ENCODE peak calls at places on chromosomes 16 and 17, in four cellular contexts. One of them, this sample, is unnamed.

GRCh38 chr16:78665373-78665772 is 565.9 kb downstream of the WWOX start:
- DNase-seq in naive B cell: no peak
- DNase-seq in T-helper 1 cell: no peak
- DNase-seq in stimulated activated CD8-positive, alpha-beta memory T cell treated with anti-CD3 and anti-CD28 coated beads, Interleukin-7, amount 100 ng/mL, for 1 hour: no peak
- DNase-seq in this sample: no peak

GRCh38 chr17:214881-215331 is 33.5 kb upstream of the DOC2B start:
- DNase-seq in T-helper 1 cell: no peak
- DNase-seq in stimulated activated CD8-positive, alpha-beta memory T cell treated with anti-CD3 and anti-CD28 coated beads, Interleukin-7, amount 100 ng/mL, for 1 hour: no peak
- DNase-seq in naive B cell: no peak
- DNase-seq in this sample: no peak

GRCh38 chr16:87068751-87069150 is 248.4 kb downstream of the C16orf95 start:
- DNase-seq in naive B cell: no peak
- DNase-seq in T-helper 1 cell: no peak
- DNase-seq in stimulated activated CD8-positive, alpha-beta memory T cell treated with anti-CD3 and anti-CD28 coated beads, Interleukin-7, amount 100 ng/mL, for 1 hour: no peak
- DNase-seq in this sample: no peak

GRCh38 chr16:82891918-82892317 is 265.1 kb downstream of the CDH13 start:
- DNase-seq in T-helper 1 cell: no peak
- DNase-seq in naive B cell: no peak
- DNase-seq in stimulated activated CD8-positive, alpha-beta memory T cell treated with anti-CD3 and anti-CD28 coated beads, Interleukin-7, amount 100 ng/mL, for 1 hour: no peak
- DNase-seq in this sample: no peak

GRCh38 chr17:78144736-78145641 is 1.2 kb upstream of the C17orf99 start:
- DNase-seq in stimulated activated CD8-positive, alpha-beta memory T cell treated with anti-CD3 and anti-CD28 coated beads, Interleukin-7, amount 100 ng/mL, for 1 hour: no peak
- DNase-seq in naive B cell: no peak
- DNase-seq in T-helper 1 cell: no peak
- DNase-seq in this sample: no peak

GRCh38 chr16:70747703-70748631 is 53.0 kb downstream of the VAC14 start:
- DNase-seq in T-helper 1 cell: no peak
- DNase-seq in stimulated activated CD8-positive, alpha-beta memory T cell treated with anti-CD3 and anti-CD28 coated beads, Interleukin-7, amount 100 ng/mL, for 1 hour: no peak
- DNase-seq in naive B cell: no peak
- DNase-seq in this sample: no peak

GRCh38 chr16:87318158-87318644 is 1.0 kb upstream of the C16orf95 start:
- DNase-seq in T-helper 1 cell: no peak
- DNase-seq in stimulated activated CD8-positive, alpha-beta memory T cell treated with anti-CD3 and anti-CD28 coated beads, Interleukin-7, amount 100 ng/mL, for 1 hour: no peak
- DNase-seq in naive B cell: no peak
- DNase-seq in this sample: no peak

GRCh38 chr17:29614345-29615047 is 8.2 kb downstream of the CORO6 start:
- DNase-seq in naive B cell: no peak
- DNase-seq in T-helper 1 cell: no peak
- DNase-seq in stimulated activated CD8-positive, alpha-beta memory T cell treated with anti-CD3 and anti-CD28 coated beads, Interleukin-7, amount 100 ng/mL, for 1 hour: no peak
- DNase-seq in this sample: no peak

GRCh38 chr17:17361543-17362511 is 58.7 kb downstream of the NT5M start:
- DNase-seq in naive B cell: no peak
- DNase-seq in T-helper 1 cell: no peak
- DNase-seq in stimulated activated CD8-positive, alpha-beta memory T cell treated with anti-CD3 and anti-CD28 coated beads, Interleukin-7, amount 100 ng/mL, for 1 hour: no peak
- DNase-seq in this sample: no peak

GRCh38 chr17:72430611-72431432 is 310.0 kb downstream of the SOX9 start:
- DNase-seq in T-helper 1 cell: no peak
- DNase-seq in naive B cell: no peak
- DNase-seq in stimulated activated CD8-positive, alpha-beta memory T cell treated with anti-CD3 and anti-CD28 coated beads, Interleukin-7, amount 100 ng/mL, for 1 hour: no peak
- DNase-seq in this sample: no peak

GRCh38 chr16:73016488-73016830 is 31.5 kb downstream of the ZFHX3 start:
- DNase-seq in T-helper 1 cell: no peak
- DNase-seq in naive B cell: no peak
- DNase-seq in stimulated activated CD8-positive, alpha-beta memory T cell treated with anti-CD3 and anti-CD28 coated beads, Interleukin-7, amount 100 ng/mL, for 1 hour: no peak
- DNase-seq in this sample: no peak

GRCh38 chr17:20174588-20175265 is 165.6 kb downstream of the SPECC1 start:
- DNase-seq in naive B cell: no peak
- DNase-seq in T-helper 1 cell: no peak
- DNase-seq in stimulated activated CD8-positive, alpha-beta memory T cell treated with anti-CD3 and anti-CD28 coated beads, Interleukin-7, amount 100 ng/mL, for 1 hour: no peak
- DNase-seq in this sample: no peak

GRCh38 chr17:10013360-10014112 is 108.5 kb upstream of the RCVRN start:
- DNase-seq in stimulated activated CD8-positive, alpha-beta memory T cell treated with anti-CD3 and anti-CD28 coated beads, Interleukin-7, amount 100 ng/mL, for 1 hour: no peak
- DNase-seq in T-helper 1 cell: no peak
- DNase-seq in naive B cell: peak; percentile 24
- DNase-seq in this sample: no peak

GRCh38 chr17:81386646-81387234 is 8.5 kb upstream of the BAHCC1 start:
- DNase-seq in T-helper 1 cell: no peak
- DNase-seq in stimulated activated CD8-positive, alpha-beta memory T cell treated with anti-CD3 and anti-CD28 coated beads, Interleukin-7, amount 100 ng/mL, for 1 hour: no peak
- DNase-seq in naive B cell: no peak
- DNase-seq in this sample: no peak

GRCh38 chr16:47924950-47925349 is 230.8 kb downstream of the ABCC12 start:
- DNase-seq in naive B cell: no peak
- DNase-seq in stimulated activated CD8-positive, alpha-beta memory T cell treated with anti-CD3 and anti-CD28 coated beads, Interleukin-7, amount 100 ng/mL, for 1 hour: no peak
- DNase-seq in T-helper 1 cell: no peak
- DNase-seq in this sample: no peak

GRCh38 chr17:43839670-43840101 is 6.7 kb upstream of the MPP3 start:
- DNase-seq in T-helper 1 cell: no peak
- DNase-seq in naive B cell: no peak
- DNase-seq in stimulated activated CD8-positive, alpha-beta memory T cell treated with anti-CD3 and anti-CD28 coated beads, Interleukin-7, amount 100 ng/mL, for 1 hour: no peak
- DNase-seq in this sample: no peak

GRCh38 chr17:47729486-47729885 is 3.5 kb upstream of the TBX21 start:
- DNase-seq in T-helper 1 cell: no peak
- DNase-seq in naive B cell: no peak
- DNase-seq in stimulated activated CD8-positive, alpha-beta memory T cell treated with anti-CD3 and anti-CD28 coated beads, Interleukin-7, amount 100 ng/mL, for 1 hour: no peak
- DNase-seq in this sample: no peak

GRCh38 chr16:9372934-9373890 is 281.8 kb downstream of the HAPSTR1 start:
- DNase-seq in stimulated activated CD8-positive, alpha-beta memory T cell treated with anti-CD3 and anti-CD28 coated beads, Interleukin-7, amount 100 ng/mL, for 1 hour: no peak
- DNase-seq in naive B cell: no peak
- DNase-seq in T-helper 1 cell: no peak
- DNase-seq in this sample: no peak

GRCh38 chr17:74773871-74774286 is 2.3 kb downstream of the NAT9 start:
- DNase-seq in stimulated activated CD8-positive, alpha-beta memory T cell treated with anti-CD3 and anti-CD28 coated beads, Interleukin-7, amount 100 ng/mL, for 1 hour: no peak
- DNase-seq in naive B cell: no peak
- DNase-seq in T-helper 1 cell: no peak
- DNase-seq in this sample: no peak

This sample was measured in effector CD8-positive, alpha-beta T cell.